ENCODE peak calls at places on chromosome 4, in eight cellular contexts. G is naive B cell; C is SK-N-SH treated with all-trans-retinoic acid at 6 μM for 48 hours; I is T-helper 17 cell; E is natural killer cell; Y is A549; D is stimulated activated effector memory CD8-positive, alpha-beta T cell treated with anti-CD3 and anti-CD28 coated beads, Interleukin-12 subunit alpha, Interleukin-12 subunit beta, amount 100 ng/mL, for 72 hours; O is mucosa of descending colon. X is an unnamed sample.

GRCh38 chr4:3342182-3342854 is 49.5 kb downstream of the RGS12 start:
- ATAC-seq in G (no peak), C (no peak), I (no peak), E (peak; percentile 81), Y (peak; percentile 68), D (peak; percentile 72), O (no peak), X (no peak)

GRCh38 chr4:105637409-105638258 is 70.9 kb downstream of the INTS12 start:
- ATAC-seq in G (peak; percentile 77), C (no peak), I (no peak), E (no peak), Y (no peak), D (no peak), O (peak; percentile 82), X (peak; percentile 59)

GRCh38 chr4:152278505-152279301 is 257.2 kb downstream of the FBXW7 start:
- ATAC-seq in G (no peak), C (no peak), I (no peak), E (no peak), Y (no peak), D (no peak), O (peak; percentile 79), X (peak; percentile 75)

GRCh38 chr4:104728380-104729122 is 233.9 kb upstream of the CXXC4 start:
- ATAC-seq in G (no peak), C (peak; percentile 65), I (no peak), E (no peak), Y (peak; percentile 100), D (peak; percentile 73), O (peak; percentile 54), X (peak; percentile 90)

GRCh38 chr4:113880240-113881028 is 99.0 kb downstream of the ARSJ start:
- ATAC-seq in G (no peak), C (no peak), I (no peak), E (no peak), Y (no peak), D (no peak), O (no peak), X (no peak)

GRCh38 chr4:138866314-138866713 is 149.3 kb upstream of the NOCT start:
- ATAC-seq in G (no peak), C (no peak), I (no peak), E (no peak), Y (no peak), D (no peak), O (no peak), X (no peak)

GRCh38 chr4:118287691-118288090 is 65.1 kb downstream of the PRSS12 start:
- ATAC-seq in G (no peak), C (no peak), I (no peak), E (no peak), Y (no peak), D (no peak), O (no peak), X (no peak)

GRCh38 chr4:115433501-115433900 is 320.1 kb upstream of the NDST4 start:
- ATAC-seq in G (no peak), C (peak; percentile 36), I (no peak), E (no peak), Y (no peak), D (no peak), O (no peak), X (no peak)

GRCh38 chr4:86376850-86377249 is 17.0 kb upstream of the MAPK10 start:
- ATAC-seq in G (no peak), C (no peak), I (no peak), E (no peak), Y (no peak), D (peak; percentile 13), O (no peak), X (no peak)

GRCh38 chr4:184344899-184345572 is 127.4 kb upstream of the ENPP6 start:
- ATAC-seq in G (peak; percentile 27), C (no peak), I (no peak), E (no peak), Y (no peak), D (peak; percentile 29), O (no peak), X (no peak)

GRCh38 chr4:7967063-7967440 is 27.4 kb upstream of the AFAP1 start:
- ATAC-seq in G (no peak), C (no peak), I (no peak), E (no peak), Y (no peak), D (no peak), O (no peak), X (no peak)

GRCh38 chr4:187617117-187617516 is 378.5 kb upstream of the ZFP42 start:
- ATAC-seq in G (no peak), C (no peak), I (no peak), E (no peak), Y (no peak), D (no peak), O (no peak), X (no peak)

GRCh38 chr4:122874194-122874593 is 47.6 kb downstream of the FGF2 start:
- ATAC-seq in G (no peak), C (peak; percentile 66), I (no peak), E (no peak), Y (peak; percentile 79), D (no peak), O (no peak), X (no peak)

GRCh38 chr4:5473125-5473524 is 235.2 kb downstream of the EVC2 start:
- ATAC-seq in G (no peak), C (no peak), I (no peak), E (no peak), Y (no peak), D (no peak), O (no peak), X (no peak)

GRCh38 chr4:87965501-87965975 is 10.0 kb upstream of the SPP1 start:
- ATAC-seq in G (no peak), C (no peak), I (no peak), E (no peak), Y (no peak), D (peak; percentile 41), O (no peak), X (peak; percentile 8)

GRCh38 chr4:111475001-111475400 is 670.3 kb upstream of the FAM241A start:
- ATAC-seq in G (no peak), C (peak; percentile 65), I (no peak), E (no peak), Y (no peak), D (no peak), O (peak; percentile 67), X (no peak)

GRCh38 chr4:25588211-25588610 is 67.4 kb upstream of the SLC34A2 start:
- ATAC-seq in G (no peak), C (no peak), I (no peak), E (no peak), Y (no peak), D (no peak), O (no peak), X (no peak)

GRCh38 chr4:156192033-156192432 is 238.4 kb upstream of the CTSO start:
- ATAC-seq in G (no peak), C (no peak), I (no peak), E (no peak), Y (no peak), D (no peak), O (no peak), X (no peak)

GRCh38 chr4:88621763-88622327 is 29.6 kb downstream of the HERC3 start:
- ATAC-seq in G (no peak), C (no peak), I (no peak), E (no peak), Y (no peak), D (no peak), O (no peak), X (no peak)

GRCh38 chr4:81214518-81215218 is 354 bp downstream of the PRKG2 start:
- ATAC-seq in G (no peak), C (peak; percentile 30), I (peak; percentile 32), E (no peak), Y (peak; percentile 69), D (peak; percentile 47), O (peak; percentile 61), X (peak; percentile 39)

GRCh38 chr4:6649216-6649615 is 8.7 kb downstream of the MRFAP1 start:
- ATAC-seq in G (no peak), C (no peak), I (no peak), E (no peak), Y (no peak), D (no peak), O (no peak), X (no peak)

GRCh38 chr4:140790171-140790570 is 34.0 kb upstream of the TBC1D9 start:
- ATAC-seq in G (peak; percentile 6), C (no peak), I (no peak), E (no peak), Y (no peak), D (no peak), O (peak; percentile 20), X (no peak)

GRCh38 chr4:42327323-42327722 is 70.0 kb upstream of the SHISA3 start:
- ATAC-seq in G (no peak), C (no peak), I (no peak), E (no peak), Y (no peak), D (no peak), O (no peak), X (no peak)

GRCh38 chr4:4913628-4914027 is 54.2 kb downstream of the MSX1 start:
- ATAC-seq in G (no peak), C (no peak), I (no peak), E (no peak), Y (no peak), D (no peak), O (no peak), X (no peak)

GRCh38 chr4:80812145-80812544 is 218.4 kb upstream of the BMP3 start:
- ATAC-seq in G (no peak), C (no peak), I (no peak), E (no peak), Y (no peak), D (no peak), O (no peak), X (no peak)

GRCh38 chr4:946517-947471 is 14.5 kb downstream of the TMEM175 start:
- ATAC-seq in G (peak; percentile 43), C (no peak), I (no peak), E (no peak), Y (no peak), D (no peak), O (no peak), X (no peak)

GRCh38 chr4:173735055-173735454 is 205.0 kb upstream of the HAND2 start:
- ATAC-seq in G (no peak), C (peak; percentile 65), I (no peak), E (no peak), Y (no peak), D (no peak), O (no peak), X (no peak)

GRCh38 chr4:1578301-1578781 is 105.8 kb downstream of the FAM53A start:
- ATAC-seq in G (no peak), C (no peak), I (no peak), E (no peak), Y (no peak), D (no peak), O (no peak), X (no peak)

GRCh38 chr4:73814679-73815078 is 21.8 kb upstream of the CXCL6 start:
- ATAC-seq in G (no peak), C (no peak), I (no peak), E (no peak), Y (no peak), D (no peak), O (peak; percentile 81), X (peak; percentile 68)

GRCh38 chr4:79650794-79651431 is 242.9 kb upstream of the GK2 start:
- ATAC-seq in G (no peak), C (no peak), I (no peak), E (no peak), Y (no peak), D (peak; percentile 49), O (peak; percentile 91), X (peak; percentile 92)

GRCh38 chr4:53786632-53787031 is 195.3 kb upstream of the LNX1 start:
- ATAC-seq in G (no peak), C (no peak), I (no peak), E (no peak), Y (no peak), D (no peak), O (peak; percentile 41), X (no peak)

GRCh38 chr4:15598644-15599043 is 56.5 kb downstream of the FBXL5 start:
- ATAC-seq in G (no peak), C (no peak), I (no peak), E (no peak), Y (no peak), D (no peak), O (peak; percentile 26), X (no peak)

GRCh38 chr4:57078685-57079521 is 31.3 kb downstream of the IGFBP7 start:
- ATAC-seq in G (no peak), C (no peak), I (no peak), E (no peak), Y (peak; percentile 41), D (no peak), O (peak; percentile 52), X (peak; percentile 51)

GRCh38 chr4:184064877-184065276 is 152.8 kb downstream of the ENPP6 start:
- ATAC-seq in G (no peak), C (no peak), I (no peak), E (no peak), Y (no peak), D (no peak), O (peak; percentile 98), X (no peak)

X was measured in esophagus mucosa.